ENCODE peak calls at places on chromosome 4, in five cellular contexts. One of them, this sample, is unnamed.
A peak's percentile ranks its signal among the peaks of the same experiment; 100 is the strongest.

GRCh38 chr4:26325191-26325590 is 4.4 kb downstream of the RBPJ start:
- DNase-seq in Peyer's patch: no peak
- DNase-seq in psoas muscle: no peak
- DNase-seq in CD8-positive, alpha-beta T cell: no peak
- DNase-seq in tibial nerve: no peak
- DNase-seq in this sample: no peak

GRCh38 chr4:11446156-11446811 is 17.6 kb upstream of the HS3ST1 start:
- DNase-seq in tibial nerve: no peak
- DNase-seq in psoas muscle: no peak
- DNase-seq in CD8-positive, alpha-beta T cell: no peak
- DNase-seq in Peyer's patch: no peak
- DNase-seq in this sample: no peak

GRCh38 chr4:119647558-119647957 is 19.0 kb upstream of the PDE5A start:
- DNase-seq in CD8-positive, alpha-beta T cell: no peak
- DNase-seq in tibial nerve: no peak
- DNase-seq in Peyer's patch: no peak
- DNase-seq in psoas muscle: no peak
- DNase-seq in this sample: no peak

GRCh38 chr4:60945641-60946040 is 254.5 kb upstream of the ADGRL3 start:
- DNase-seq in CD8-positive, alpha-beta T cell: no peak
- DNase-seq in psoas muscle: no peak
- DNase-seq in Peyer's patch: no peak
- DNase-seq in tibial nerve: no peak
- DNase-seq in this sample: no peak

GRCh38 chr4:7481227-7481626 is 46.5 kb upstream of the PSAPL1 start:
- DNase-seq in psoas muscle: no peak
- DNase-seq in tibial nerve: no peak
- DNase-seq in CD8-positive, alpha-beta T cell: no peak
- DNase-seq in Peyer's patch: no peak
- DNase-seq in this sample: no peak

GRCh38 chr4:8770518-8771257 is 101.0 kb downstream of the HMX1 start:
- DNase-seq in psoas muscle: no peak
- DNase-seq in CD8-positive, alpha-beta T cell: no peak
- DNase-seq in tibial nerve: no peak
- DNase-seq in Peyer's patch: no peak
- DNase-seq in this sample: peak; percentile 52

GRCh38 chr4:21046121-21046520 is 345.9 kb downstream of the PACRGL start:
- DNase-seq in psoas muscle: no peak
- DNase-seq in Peyer's patch: no peak
- DNase-seq in CD8-positive, alpha-beta T cell: no peak
- DNase-seq in tibial nerve: no peak
- DNase-seq in this sample: no peak

GRCh38 chr4:148116264-148116663 is 325.9 kb downstream of the NR3C2 start:
- DNase-seq in CD8-positive, alpha-beta T cell: no peak
- DNase-seq in Peyer's patch: no peak
- DNase-seq in psoas muscle: no peak
- DNase-seq in tibial nerve: no peak
- DNase-seq in this sample: no peak

GRCh38 chr4:14317351-14317750 is 684.9 kb upstream of the CPEB2 start:
- DNase-seq in Peyer's patch: no peak
- DNase-seq in CD8-positive, alpha-beta T cell: no peak
- DNase-seq in psoas muscle: no peak
- DNase-seq in tibial nerve: no peak
- DNase-seq in this sample: no peak

GRCh38 chr4:123052007-123052406 is 129.6 kb upstream of the NUDT6 start:
- DNase-seq in CD8-positive, alpha-beta T cell: no peak
- DNase-seq in Peyer's patch: no peak
- DNase-seq in tibial nerve: no peak
- DNase-seq in psoas muscle: no peak
- DNase-seq in this sample: no peak

GRCh38 chr4:147041376-147041775 is 95.7 kb upstream of the TTC29 start:
- DNase-seq in CD8-positive, alpha-beta T cell: no peak
- DNase-seq in tibial nerve: no peak
- DNase-seq in Peyer's patch: no peak
- DNase-seq in psoas muscle: no peak
- DNase-seq in this sample: no peak

GRCh38 chr4:158025131-158025530 is 147.7 kb downstream of the GASK1B start:
- DNase-seq in Peyer's patch: no peak
- DNase-seq in CD8-positive, alpha-beta T cell: no peak
- DNase-seq in tibial nerve: no peak
- DNase-seq in psoas muscle: no peak
- DNase-seq in this sample: no peak

GRCh38 chr4:178450614-178451013 is 1008.4 kb upstream of the AGA start:
- DNase-seq in tibial nerve: no peak
- DNase-seq in psoas muscle: no peak
- DNase-seq in CD8-positive, alpha-beta T cell: no peak
- DNase-seq in Peyer's patch: no peak
- DNase-seq in this sample: no peak

GRCh38 chr4:114911141-114911540 is 202.3 kb downstream of the NDST4 start:
- DNase-seq in Peyer's patch: no peak
- DNase-seq in tibial nerve: no peak
- DNase-seq in CD8-positive, alpha-beta T cell: no peak
- DNase-seq in psoas muscle: no peak
- DNase-seq in this sample: no peak

GRCh38 chr4:139910106-139910505 is 243.9 kb downstream of the MAML3 start:
- DNase-seq in tibial nerve: no peak
- DNase-seq in CD8-positive, alpha-beta T cell: no peak
- DNase-seq in psoas muscle: no peak
- DNase-seq in Peyer's patch: no peak
- DNase-seq in this sample: no peak

GRCh38 chr4:144181386-144181785 is 40.9 kb upstream of the GYPA start:
- DNase-seq in tibial nerve: no peak
- DNase-seq in psoas muscle: no peak
- DNase-seq in Peyer's patch: no peak
- DNase-seq in CD8-positive, alpha-beta T cell: no peak
- DNase-seq in this sample: no peak
- H3K4me1 ChIP-seq in tibial nerve: no peaks in the 10 kb centered on the region
- H3K4me1 ChIP-seq in psoas muscle: no peaks in the 10 kb centered on the region
- H3K4me1 ChIP-seq in Peyer's patch: no peaks in the 10 kb centered on the region
- H3K4me1 ChIP-seq in CD8-positive, alpha-beta T cell: no peaks in the 10 kb centered on the region
- H3K4me1 ChIP-seq in this sample: no peaks in the 10 kb centered on the region

GRCh38 chr4:152419809-152420208 is 116.1 kb downstream of the FBXW7 start:
- DNase-seq in Peyer's patch: no peak
- DNase-seq in CD8-positive, alpha-beta T cell: no peak
- DNase-seq in psoas muscle: no peak
- DNase-seq in tibial nerve: no peak
- DNase-seq in this sample: no peak

GRCh38 chr4:152422817-152423320 is 113.0 kb downstream of the FBXW7 start:
- DNase-seq in tibial nerve: no peak
- DNase-seq in Peyer's patch: no peak
- DNase-seq in psoas muscle: no peak
- DNase-seq in CD8-positive, alpha-beta T cell: no peak
- DNase-seq in this sample: no peak

GRCh38 chr4:152421576-152421975 is 114.3 kb downstream of the FBXW7 start:
- DNase-seq in CD8-positive, alpha-beta T cell: no peak
- DNase-seq in psoas muscle: no peak
- DNase-seq in tibial nerve: no peak
- DNase-seq in Peyer's patch: no peak
- DNase-seq in this sample: no peak

GRCh38 chr4:152427971-152428370 is 107.9 kb downstream of the FBXW7 start:
- DNase-seq in CD8-positive, alpha-beta T cell: no peak
- DNase-seq in psoas muscle: no peak
- DNase-seq in tibial nerve: no peak
- DNase-seq in Peyer's patch: no peak
- DNase-seq in this sample: no peak

GRCh38 chr4:152424980-152425379 is 110.9 kb downstream of the FBXW7 start:
- DNase-seq in tibial nerve: no peak
- DNase-seq in Peyer's patch: no peak
- DNase-seq in psoas muscle: no peak
- DNase-seq in CD8-positive, alpha-beta T cell: no peak
- DNase-seq in this sample: no peak
- H3K27ac ChIP-seq in tibial nerve: no peak overlapping the region
- H3K27ac ChIP-seq in Peyer's patch: peak overlapping the region; percentile 4
- H3K27ac ChIP-seq in psoas muscle: no peak overlapping the region
- H3K27ac ChIP-seq in CD8-positive, alpha-beta T cell: no peak overlapping the region
- H3K27ac ChIP-seq in this sample: no peak overlapping the region

GRCh38 chr4:3136454-3136853 is 62.0 kb downstream of the HTT start:
- DNase-seq in psoas muscle: no peak
- DNase-seq in CD8-positive, alpha-beta T cell: no peak
- DNase-seq in tibial nerve: no peak
- DNase-seq in Peyer's patch: no peak
- DNase-seq in this sample: no peak
- TF ChIP-seq CTCF in psoas muscle: peak; percentile 44
- TF ChIP-seq CTCF in CD8-positive, alpha-beta T cell: no peak
- TF ChIP-seq CTCF in tibial nerve: peak; percentile 24
- TF ChIP-seq CTCF in Peyer's patch: no peak
- TF ChIP-seq CTCF in this sample: peak; percentile 37

DNA sequence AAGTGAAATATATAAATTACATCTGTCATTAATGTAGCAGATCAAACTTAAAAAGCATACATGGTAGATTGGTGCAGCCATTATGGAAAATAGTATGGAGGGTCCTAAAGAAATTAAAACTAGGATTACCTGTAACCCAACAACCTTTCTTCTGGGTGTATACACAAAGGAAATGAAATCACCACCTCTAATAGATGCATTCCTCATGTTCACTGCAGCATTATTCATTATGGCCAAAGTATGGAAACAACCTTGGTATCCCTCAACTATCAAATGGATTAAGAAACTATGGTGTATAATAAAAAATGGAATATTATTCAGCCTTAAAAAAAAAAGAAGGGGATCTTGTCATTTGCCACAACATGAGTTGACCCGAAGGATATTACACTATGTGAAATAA is 13.7 kb downstream of the WDFY3 start:
- DNase-seq in tibial nerve: no peak
- DNase-seq in psoas muscle: no peak
- DNase-seq in CD8-positive, alpha-beta T cell: no peak
- DNase-seq in Peyer's patch: no peak
- DNase-seq in this sample: no peak
- H3K4me1 ChIP-seq in tibial nerve: peaks cover 50% of the 10 kb centered on the region
- H3K4me1 ChIP-seq in psoas muscle: peaks cover 63% of the 10 kb centered on the region
- H3K4me1 ChIP-seq in CD8-positive, alpha-beta T cell: no peaks in the 10 kb centered on the region
- H3K4me1 ChIP-seq in Peyer's patch: no peaks in the 10 kb centered on the region
- H3K4me1 ChIP-seq in this sample: peaks cover 35% of the 10 kb centered on the region

This sample was measured in upper lobe of right lung.